ENCODE peak calls at places on chromosomes 12 and 14, in eight cellular contexts. One of them, this sample, is unnamed.

GRCh38 chr12:3071107-3071506 is 6.1 kb upstream of the TSPAN9 start:
- DNase-seq in GOT3: no peak
- DNase-seq in ACHN: no peak
- DNase-seq in choroid plexus epithelial cell: no peak
- DNase-seq in activated CD4-positive, alpha-beta T cell treated with anti-CD3 and anti-CD28 coated beads, Interleukin-2, amount 50 U/mL, for 24 hours: no peak
- DNase-seq in stimulated activated CD4-positive, alpha-beta T cell treated with anti-CD3 and anti-CD28 coated beads, Interleukin-2, amount 100 ng/mL, for 48 hours: no peak
- DNase-seq in left ventricle myocardium inferior: no peak
- DNase-seq in NCI-H69: peak
- DNase-seq in this sample: no peak

GRCh38 chr14:21233457-21234076 is 35.7 kb downstream of the HNRNPC start:
- DNase-seq in GOT3: no peak
- DNase-seq in ACHN: no peak
- DNase-seq in choroid plexus epithelial cell: peak
- DNase-seq in activated CD4-positive, alpha-beta T cell treated with anti-CD3 and anti-CD28 coated beads, Interleukin-2, amount 50 U/mL, for 24 hours: no peak
- DNase-seq in stimulated activated CD4-positive, alpha-beta T cell treated with anti-CD3 and anti-CD28 coated beads, Interleukin-2, amount 100 ng/mL, for 48 hours: no peak
- DNase-seq in left ventricle myocardium inferior: no peak
- DNase-seq in NCI-H69: peak
- DNase-seq in this sample: no peak

GRCh38 chr12:26153421-26154154 is 28.8 kb upstream of the BHLHE41 start:
- DNase-seq in GOT3: no peak
- DNase-seq in ACHN: peak
- DNase-seq in choroid plexus epithelial cell: peak
- DNase-seq in activated CD4-positive, alpha-beta T cell treated with anti-CD3 and anti-CD28 coated beads, Interleukin-2, amount 50 U/mL, for 24 hours: no peak
- DNase-seq in stimulated activated CD4-positive, alpha-beta T cell treated with anti-CD3 and anti-CD28 coated beads, Interleukin-2, amount 100 ng/mL, for 48 hours: no peak
- DNase-seq in left ventricle myocardium inferior: no peak
- DNase-seq in NCI-H69: no peak
- DNase-seq in this sample: peak

GRCh38 chr12:76627346-76628135 is 68.0 kb upstream of the OSBPL8 start:
- DNase-seq in GOT3: no peak
- DNase-seq in ACHN: no peak
- DNase-seq in choroid plexus epithelial cell: peak
- DNase-seq in activated CD4-positive, alpha-beta T cell treated with anti-CD3 and anti-CD28 coated beads, Interleukin-2, amount 50 U/mL, for 24 hours: no peak
- DNase-seq in stimulated activated CD4-positive, alpha-beta T cell treated with anti-CD3 and anti-CD28 coated beads, Interleukin-2, amount 100 ng/mL, for 48 hours: no peak
- DNase-seq in left ventricle myocardium inferior: no peak
- DNase-seq in NCI-H69: no peak
- DNase-seq in this sample: peak

GRCh38 chr14:53247596-53248370 is 94.7 kb upstream of the DDHD1 start:
- DNase-seq in GOT3: no peak
- DNase-seq in ACHN: no peak
- DNase-seq in choroid plexus epithelial cell: no peak
- DNase-seq in activated CD4-positive, alpha-beta T cell treated with anti-CD3 and anti-CD28 coated beads, Interleukin-2, amount 50 U/mL, for 24 hours: no peak
- DNase-seq in stimulated activated CD4-positive, alpha-beta T cell treated with anti-CD3 and anti-CD28 coated beads, Interleukin-2, amount 100 ng/mL, for 48 hours: no peak
- DNase-seq in left ventricle myocardium inferior: no peak
- DNase-seq in NCI-H69: no peak
- DNase-seq in this sample: no peak

GRCh38 chr12:80551897-80552296 is 107.9 kb downstream of the PTPRQ start:
- DNase-seq in GOT3: no peak
- DNase-seq in ACHN: peak
- DNase-seq in choroid plexus epithelial cell: peak
- DNase-seq in activated CD4-positive, alpha-beta T cell treated with anti-CD3 and anti-CD28 coated beads, Interleukin-2, amount 50 U/mL, for 24 hours: no peak
- DNase-seq in stimulated activated CD4-positive, alpha-beta T cell treated with anti-CD3 and anti-CD28 coated beads, Interleukin-2, amount 100 ng/mL, for 48 hours: no peak
- DNase-seq in left ventricle myocardium inferior: no peak
- DNase-seq in NCI-H69: peak
- DNase-seq in this sample: peak

GRCh38 chr12:110733857-110734373 is 8.8 kb downstream of the PPP1CC start:
- DNase-seq in GOT3: no peak
- DNase-seq in ACHN: no peak
- DNase-seq in choroid plexus epithelial cell: no peak
- DNase-seq in activated CD4-positive, alpha-beta T cell treated with anti-CD3 and anti-CD28 coated beads, Interleukin-2, amount 50 U/mL, for 24 hours: no peak
- DNase-seq in stimulated activated CD4-positive, alpha-beta T cell treated with anti-CD3 and anti-CD28 coated beads, Interleukin-2, amount 100 ng/mL, for 48 hours: no peak
- DNase-seq in left ventricle myocardium inferior: no peak
- DNase-seq in NCI-H69: no peak
- DNase-seq in this sample: no peak

GRCh38 chr12:1552978-1553471 is 41.4 kb downstream of the FBXL14 start:
- DNase-seq in GOT3: no peak
- DNase-seq in ACHN: no peak
- DNase-seq in choroid plexus epithelial cell: no peak
- DNase-seq in activated CD4-positive, alpha-beta T cell treated with anti-CD3 and anti-CD28 coated beads, Interleukin-2, amount 50 U/mL, for 24 hours: no peak
- DNase-seq in stimulated activated CD4-positive, alpha-beta T cell treated with anti-CD3 and anti-CD28 coated beads, Interleukin-2, amount 100 ng/mL, for 48 hours: no peak
- DNase-seq in left ventricle myocardium inferior: no peak
- DNase-seq in NCI-H69: no peak
- DNase-seq in this sample: peak

GRCh38 chr14:88140874-88141273 is 135.9 kb downstream of the GPR65 start:
- DNase-seq in GOT3: no peak
- DNase-seq in ACHN: no peak
- DNase-seq in choroid plexus epithelial cell: no peak
- DNase-seq in activated CD4-positive, alpha-beta T cell treated with anti-CD3 and anti-CD28 coated beads, Interleukin-2, amount 50 U/mL, for 24 hours: no peak
- DNase-seq in stimulated activated CD4-positive, alpha-beta T cell treated with anti-CD3 and anti-CD28 coated beads, Interleukin-2, amount 100 ng/mL, for 48 hours: no peak
- DNase-seq in left ventricle myocardium inferior: no peak
- DNase-seq in NCI-H69: no peak
- DNase-seq in this sample: no peak

This sample was measured in adipocyte.